ENCODE peak calls at places on chromosome 9, in four cellular contexts. O is cardiac muscle cell, L is ureter, D is iris pigment epithelial cell. N is an unnamed sample.
A peak's percentile ranks its signal among the peaks of the same experiment; 100 is the strongest.

GRCh38 chr9:121698627-121699270 is 47.3 kb downstream of the DAB2IP start:
- DNase-seq in O (peak; percentile 48), L (no peak), D (no peak), N (no peak)

GRCh38 chr9:26158631-26159150 is 480.4 kb upstream of the TUSC1 start:
- DNase-seq in O (no peak), L (no peak), D (no peak), N (no peak)

GRCh38 chr9:79254900-79255651 is 316.7 kb upstream of the TLE4 start:
- DNase-seq in O (peak; percentile 24), L (no peak), D (peak; percentile 30), N (no peak)

GRCh38 chr9:93132946-93133640 is 958 bp downstream of the NINJ1 start:
- DNase-seq in O (peak; percentile 45), L (peak; percentile 59), D (peak; percentile 56), N (no peak)

GRCh38 chr9:133340916-133341315 is 4.9 kb upstream of the SURF6 start:
- DNase-seq in O (no peak), L (no peak), D (no peak), N (no peak)

GRCh38 chr9:108842610-108843295 is 13.0 kb downstream of the ACTL7B start:
- DNase-seq in O (no peak), L (no peak), D (no peak), N (no peak)

GRCh38 chr9:23447166-23447565 is 378.9 kb downstream of the ELAVL2 start:
- DNase-seq in O (no peak), L (no peak), D (no peak), N (no peak)

GRCh38 chr9:107644774-107645463 is 155.3 kb upstream of the KLF4 start:
- DNase-seq in O (peak; percentile 45), L (no peak), D (no peak), N (no peak)

GRCh38 chr9:25733336-25733982 is 55.2 kb upstream of the TUSC1 start:
- DNase-seq in O (no peak), L (no peak), D (no peak), N (peak; percentile 44)

GRCh38 chr9:132147331-132147730 is 14.5 kb upstream of the NTNG2 start:
- DNase-seq in O (no peak), L (no peak), D (no peak), N (no peak)

GRCh38 chr9:91536211-91536691 is 112.6 kb upstream of the NFIL3 start:
- DNase-seq in O (no peak), L (no peak), D (peak; percentile 39), N (no peak)

GRCh38 chr9:128720841-128721486 is 3.0 kb downstream of the ZDHHC12 start:
- DNase-seq in O (no peak), L (no peak), D (no peak), N (no peak)

GRCh38 chr9:122172131-122172530 is 12.4 kb downstream of the MORN5 start:
- DNase-seq in O (no peak), L (no peak), D (no peak), N (no peak)

GRCh38 chr9:130962418-130963316 is 23.6 kb upstream of the FIBCD1 start:
- DNase-seq in O (peak; percentile 94), L (no peak), D (peak; percentile 92), N (peak; percentile 31)

GRCh38 chr9:84255701-84256100 is 84.9 kb downstream of the SLC28A3 start:
- DNase-seq in O (no peak), L (no peak), D (no peak), N (no peak)

GRCh38 chr9:8622871-8623270 is 823.3 kb upstream of the DMAC1 start:
- DNase-seq in O (no peak), L (no peak), D (no peak), N (no peak)

GRCh38 chr9:110626109-110626829 is 42.3 kb upstream of the MUSK start:
- DNase-seq in O (peak; percentile 88), L (no peak), D (peak; percentile 96), N (no peak)

GRCh38 chr9:135152608-135153337 is 65.3 kb downstream of the OLFM1 start:
- DNase-seq in O (no peak), L (no peak), D (no peak), N (no peak)

GRCh38 chr9:72471096-72471495 is 50.3 kb upstream of the TMC1 start:
- DNase-seq in O (no peak), L (no peak), D (no peak), N (no peak)

GRCh38 chr9:101536351-101536750 is 2.7 kb downstream of the RNF20 start:
- DNase-seq in O (peak; percentile 24), L (no peak), D (peak; percentile 65), N (no peak)

GRCh38 chr9:119368179-119368578 is 1.1 kb downstream of the BRINP1 start:
- DNase-seq in O (no peak), L (no peak), D (no peak), N (no peak)

GRCh38 chr9:124869986-124870560 is 8.1 kb downstream of the ARPC5L start:
- DNase-seq in O (peak; percentile 49), L (peak; percentile 67), D (peak; percentile 50), N (peak; percentile 60)

GRCh38 chr9:112831281-112831851 is 59.3 kb downstream of the SLC46A2 start:
- DNase-seq in O (peak; percentile 19), L (peak; percentile 70), D (no peak), N (peak; percentile 77)

GRCh38 chr9:4277531-4277991 is 22.3 kb downstream of the GLIS3 start:
- DNase-seq in O (peak; percentile 28), L (no peak), D (peak; percentile 71), N (no peak)

N was measured in stomach.